ENCODE peak calls at places on chromosomes 16 and 17, in eight cellular contexts. M is foreskin keratinocyte; Z is CD4-positive, alpha-beta memory T cell; P is prostate gland; E is aorta; U is effector memory CD4-positive, alpha-beta T cell; X is uterus; W is IMR-90. K is an unnamed sample.

GRCh38 chr16:69820926-69821541 is 58.9 kb downstream of the WWP2 start:
- DNase-seq in U (no peak), P (peak), W (peak), X (no peak), M (no peak), Z (no peak), E (peak), K (no peak)

GRCh38 chr17:7782237-7782636 is 51.8 kb upstream of the KDM6B start:
- DNase-seq in E (no peak), X (no peak), U (no peak), P (no peak), M (no peak), W (peak), Z (no peak), K (no peak)

GRCh38 chr16:65908568-65908967 is 457.9 kb upstream of the CDH5 start:
- DNase-seq in X (no peak), Z (no peak), U (no peak), M (no peak), E (no peak), W (no peak), P (no peak), K (no peak)

GRCh38 chr17:42573095-42573494 is 4.4 kb downstream of the PSMC3IP start:
- DNase-seq in W (no peak), Z (no peak), U (no peak), P (no peak), M (no peak), X (no peak), E (no peak), K (no peak)

GRCh38 chr17:66476014-66476413 is 173.6 kb downstream of the PRKCA start:
- DNase-seq in M (no peak), P (no peak), Z (no peak), W (no peak), U (no peak), X (no peak), E (no peak), K (no peak)

GRCh38 chr17:4463818-4464501 is 30.2 kb downstream of the SPNS3 start:
- DNase-seq in U (no peak), X (no peak), Z (no peak), M (no peak), W (no peak), E (no peak), P (no peak), K (no peak)

GRCh38 chr16:84672276-84673202 is 24.2 kb downstream of the KLHL36 start:
- DNase-seq in X (peak), P (peak), U (peak), M (no peak), Z (peak), E (peak), W (peak), K (no peak)

GRCh38 chr16:6317924-6318323 is 1014.7 kb upstream of the RBFOX1 start:
- DNase-seq in W (no peak), P (no peak), M (no peak), U (no peak), X (no peak), Z (no peak), E (no peak), K (no peak)

GRCh38 chr16:6189216-6189615 is 1091.6 kb upstream of the EEF2KMT start:
- DNase-seq in E (no peak), Z (no peak), M (no peak), W (no peak), P (no peak), U (no peak), X (no peak), K (no peak)

GRCh38 chr17:81831957-81832607 is 1.0 kb downstream of the MCRIP1 start:
- DNase-seq in X (no peak), W (peak), P (no peak), Z (peak), U (peak), M (no peak), E (peak), K (no peak)

GRCh38 chr17:74823176-74823495 is 36.5 kb downstream of the GRIN2C start:
- DNase-seq in U (no peak), W (no peak), Z (no peak), X (no peak), M (no peak), P (no peak), E (no peak), K (no peak)

GRCh38 chr17:57465551-57465950 is 209.2 kb downstream of the MSI2 start:
- DNase-seq in M (no peak), W (no peak), Z (no peak), E (no peak), U (no peak), P (no peak), X (no peak), K (no peak)

GRCh38 chr17:6507535-6507934 is 48.8 kb downstream of the PITPNM3 start:
- DNase-seq in X (peak), Z (no peak), M (peak), W (peak), P (no peak), U (no peak), E (peak), K (peak)

GRCh38 chr17:15444805-15445204 is 22.6 kb downstream of the CDRT4 start:
- DNase-seq in X (no peak), E (no peak), W (no peak), Z (peak), M (no peak), U (no peak), P (no peak), K (peak)

GRCh38 chr16:14957576-14958322 is 17.1 kb upstream of the PDXDC1 start:
- DNase-seq in M (no peak), W (no peak), E (no peak), X (no peak), U (no peak), Z (no peak), P (no peak), K (no peak)

GRCh38 chr17:75124041-75124818 is 7.3 kb downstream of the NT5C start:
- DNase-seq in W (peak), U (peak), Z (peak), M (peak), X (peak), E (no peak), P (peak), K (peak)

GRCh38 chr16:11493531-11493929 is 93.2 kb downstream of the LITAF start:
- DNase-seq in E (no peak), W (no peak), P (no peak), M (no peak), X (no peak), U (no peak), Z (no peak), K (no peak)

GRCh38 chr17:55323518-55324295 is 58.9 kb downstream of the HLF start:
- DNase-seq in E (no peak), U (no peak), W (no peak), M (no peak), X (no peak), P (no peak), Z (no peak), K (no peak)

GRCh38 chr17:37605813-37606505 is 3.3 kb downstream of the SYNRG start:
- DNase-seq in P (no peak), X (no peak), W (no peak), E (no peak), M (no peak), Z (peak), U (peak), K (no peak)

GRCh38 chr17:67623767-67624166 is 94.0 kb upstream of the NOL11 start:
- DNase-seq in Z (no peak), W (no peak), P (no peak), X (no peak), E (no peak), U (no peak), M (no peak), K (no peak)

GRCh38 chr17:79852748-79853147 is 13.5 kb upstream of the CBX4 start:
- DNase-seq in E (no peak), Z (no peak), U (no peak), M (peak), P (no peak), W (peak), X (no peak), K (peak)

GRCh38 chr17:74280093-74280513 is 6.1 kb downstream of the DNAI2 start:
- DNase-seq in E (peak), M (no peak), W (no peak), P (no peak), U (peak), Z (peak), X (no peak), K (no peak)

GRCh38 chr17:16040710-16041251 is 41.2 kb downstream of the TTC19 start:
- DNase-seq in M (no peak), P (no peak), W (peak), Z (no peak), X (peak), U (no peak), E (peak), K (no peak)

DNA sequence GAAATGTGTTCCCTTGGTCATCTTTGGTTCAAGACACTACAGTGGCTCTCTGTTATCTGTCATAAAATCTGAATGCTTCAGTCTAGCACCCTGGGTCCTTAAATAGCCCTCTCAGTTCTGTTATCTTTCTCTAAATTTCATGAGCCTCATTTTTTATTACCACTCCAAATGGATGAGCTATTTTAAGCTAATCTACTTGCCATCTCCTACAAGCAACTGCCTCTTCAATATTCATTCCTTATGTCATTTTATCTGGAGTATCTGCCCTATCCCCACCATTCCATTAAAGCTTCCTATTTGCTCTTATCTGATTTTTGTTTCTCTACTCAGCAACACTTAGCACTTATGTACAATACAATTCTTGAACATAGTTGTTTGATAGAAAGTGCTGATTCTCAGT is 28.0 kb upstream of the EVI2A start:
- DNase-seq in W (no peak), M (no peak), P (no peak), E (no peak), X (no peak), Z (no peak), U (no peak), K (no peak)
- H3K27ac ChIP-seq in W (no peak), M (no peak), P (no peak), E (no peak), X (no peak), Z (no peak), U (no peak), K (no peak)

DNA sequence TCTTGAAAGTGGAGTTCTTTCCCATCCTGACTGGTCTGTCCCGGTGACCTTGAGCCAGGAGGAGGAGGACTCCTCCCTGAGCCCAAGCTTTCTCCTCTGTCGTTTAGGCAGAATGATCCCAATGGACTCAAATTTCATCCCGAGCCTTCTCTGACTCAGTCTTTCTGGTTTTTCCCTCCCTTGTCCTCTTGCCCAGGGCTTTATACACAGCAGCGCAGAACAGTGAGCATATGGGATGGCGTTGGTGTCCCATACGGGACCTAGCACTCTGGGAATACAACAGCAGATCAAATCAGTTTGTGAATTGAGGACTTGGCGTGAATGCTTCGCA is 950 bp upstream of the XYLT1 start:
- DNase-seq in M (no peak), E (no peak), W (peak), Z (no peak), P (no peak), U (no peak), X (no peak), K (no peak)
- H3K27ac ChIP-seq in M (peak), E (no peak), W (no peak), Z (peak), P (peak), U (no peak), X (peak), K (peak)

GRCh38 chr16:68298312-68298711 is 12.4 kb downstream of the SLC7A6OS start:
- DNase-seq in Z (no peak), M (no peak), P (no peak), E (no peak), X (no peak), U (no peak), W (no peak), K (no peak)
- H3K27ac ChIP-seq in Z (no peak), M (no peak), P (peak), E (no peak), X (no peak), U (no peak), W (no peak), K (peak)

DNA sequence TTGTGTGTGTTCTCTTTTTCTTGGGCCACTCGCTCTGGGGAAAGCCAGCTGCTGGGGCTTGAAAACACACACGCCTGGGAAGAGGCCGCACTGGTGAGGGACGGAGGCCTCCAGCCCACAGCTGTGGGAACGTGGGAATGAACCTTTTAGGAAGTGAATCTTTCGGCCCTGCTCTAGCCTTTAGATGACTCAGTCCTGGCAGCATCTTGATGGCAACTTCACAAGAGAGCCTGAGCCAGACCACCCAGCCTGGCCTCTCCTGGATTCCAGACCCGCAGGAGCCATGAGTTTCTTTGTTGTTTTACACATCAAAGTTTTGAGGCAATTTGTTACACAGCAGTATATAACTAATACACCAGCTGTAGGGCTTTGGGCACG is 2.2 kb upstream of the PDPK1 start:
- DNase-seq in W (peak), Z (no peak), X (peak), U (no peak), E (peak), M (no peak), P (no peak), K (no peak)
- H3K27ac ChIP-seq in W (peak), Z (no peak), X (peak), U (no peak), E (no peak), M (no peak), P (no peak), K (no peak)

DNA sequence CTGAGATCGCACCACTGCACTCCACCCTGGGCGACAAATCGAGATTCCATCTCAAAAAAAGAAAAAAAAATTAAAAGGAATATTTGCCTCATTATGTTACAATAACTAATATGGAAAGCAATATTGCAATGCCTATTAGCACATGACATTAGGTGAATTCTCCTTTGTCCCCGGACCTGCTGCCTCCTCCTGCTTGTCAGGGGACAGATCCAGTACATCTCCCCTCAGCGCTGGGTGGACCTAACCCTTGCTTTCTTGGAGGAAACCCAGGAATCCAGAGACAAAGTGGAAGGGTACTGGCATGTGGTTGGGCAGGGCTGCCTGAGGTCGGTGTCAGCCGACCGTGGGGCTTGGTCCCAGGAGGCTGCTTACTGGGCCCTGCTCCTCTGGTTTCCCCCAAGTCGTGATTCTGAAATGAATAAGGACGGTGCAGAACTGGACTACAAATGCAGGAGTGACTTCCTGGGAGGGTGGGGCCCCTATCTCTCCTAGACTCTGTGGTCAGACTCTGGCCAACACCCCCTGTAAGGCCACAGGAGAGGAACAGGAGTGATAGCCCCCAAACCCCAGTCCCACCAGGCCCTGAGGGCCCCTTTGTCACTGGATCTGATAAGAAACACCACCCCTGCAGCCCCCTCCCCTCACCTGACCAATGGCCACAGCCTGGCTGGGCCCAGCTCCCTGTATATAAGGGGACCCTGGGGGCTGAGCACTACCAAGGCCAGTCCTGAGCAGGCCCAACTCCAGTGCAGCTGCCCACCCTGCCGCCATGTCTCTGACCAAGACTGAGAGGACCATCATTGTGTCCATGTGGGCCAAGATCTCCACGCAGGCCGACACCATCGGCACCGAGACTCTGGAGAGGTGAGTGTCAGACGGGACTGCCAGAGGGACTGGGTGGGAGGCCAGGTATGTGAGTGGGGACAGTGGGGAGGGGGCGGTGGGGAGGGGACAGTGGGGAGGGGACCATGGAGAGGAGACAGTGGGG is at the start of gene HBZ:
- DNase-seq in U (no peak), Z (no peak), P (no peak), X (no peak), M (no peak), W (no peak), E (no peak), K (no peak)
- H3K27ac ChIP-seq in U (no peak), Z (no peak), P (no peak), X (no peak), M (no peak), W (no peak), E (no peak), K (no peak)

GRCh38 chr16:50332599-50332998 is 36.2 kb downstream of the BRD7 start:
- DNase-seq in W (no peak), M (no peak), P (no peak), Z (no peak), U (no peak), E (no peak), X (no peak), K (no peak)

GRCh38 chr16:50338371-50339231 is 30.2 kb downstream of the BRD7 start:
- DNase-seq in M (no peak), X (no peak), W (peak), E (no peak), Z (peak), U (no peak), P (no peak), K (no peak)

GRCh38 chr16:50334106-50334975 is 34.4 kb downstream of the BRD7 start:
- DNase-seq in Z (no peak), M (no peak), X (no peak), U (no peak), E (no peak), P (no peak), W (peak), K (no peak)

GRCh38 chr16:50336884-50337283 is 31.9 kb downstream of the BRD7 start:
- DNase-seq in M (no peak), E (no peak), Z (no peak), W (no peak), P (no peak), X (no peak), U (no peak), K (no peak)

DNA sequence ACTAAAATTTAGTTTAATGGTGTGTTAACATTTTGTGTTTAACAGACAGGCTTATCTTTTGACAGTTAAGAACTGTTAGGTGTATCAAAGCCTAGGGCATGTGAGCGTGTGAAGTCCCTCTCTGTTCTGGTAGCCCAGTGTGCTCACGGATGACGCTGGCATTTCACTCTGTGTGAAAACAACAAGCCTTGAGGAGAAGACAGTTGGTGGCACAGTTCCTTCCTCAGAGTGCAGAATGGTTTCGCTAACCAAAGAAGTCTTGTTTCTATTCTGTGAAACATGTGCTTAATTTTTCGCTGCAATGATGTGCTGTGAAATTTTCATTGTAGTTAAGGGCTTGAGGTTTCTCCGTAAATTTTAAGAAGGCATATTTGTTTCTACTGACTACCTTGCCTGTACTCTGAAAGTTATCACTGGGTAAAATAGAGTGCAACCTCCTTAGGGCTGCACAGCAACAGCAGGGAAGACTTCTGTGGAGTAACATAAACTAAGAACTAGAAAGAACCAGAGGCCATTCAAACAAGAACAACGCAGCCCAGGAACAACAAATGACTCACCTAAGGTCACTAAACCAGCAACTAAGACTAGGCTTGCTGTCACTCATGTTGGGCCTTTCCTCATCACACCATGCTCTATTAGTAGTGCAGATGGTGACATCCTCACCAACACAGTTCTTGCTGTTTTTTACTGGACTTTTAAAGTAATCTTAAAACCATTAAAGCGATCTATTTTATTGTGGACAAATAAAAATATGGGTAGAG is 33.4 kb downstream of the BRD7 start:
- DNase-seq in Z (peak), P (no peak), X (no peak), U (peak), M (no peak), W (peak), E (no peak), K (no peak)
- H3K27ac ChIP-seq in Z (peak), P (no peak), X (peak), U (peak), M (no peak), W (peak), E (no peak), K (no peak)

GRCh38 chr16:82063456-82064082 is 28.5 kb downstream of the HSD17B2 start:
- DNase-seq in P (no peak), M (no peak), W (no peak), E (no peak), U (no peak), X (no peak), Z (no peak), K (no peak)
- H3K27ac ChIP-seq in P (no peak), M (peak), W (peak), E (no peak), U (no peak), X (no peak), Z (no peak), K (peak)